ENCODE peak calls at places on chromosome 14, in five cellular contexts. One of them, this sample, is unnamed.

GRCh38 chr14:64611358-64612020 is 61.7 kb downstream of the PPP1R36 start:
- DNase-seq in GM12878: no peak
- DNase-seq in NT2/D1: no peak
- DNase-seq in H1: peak; percentile 4
- DNase-seq in HepG2: no peak
- DNase-seq in this sample: no peak

GRCh38 chr14:34482463-34482862 is 20.4 kb upstream of the SPTSSA start:
- DNase-seq in H1: no peak
- DNase-seq in GM12878: no peak
- DNase-seq in NT2/D1: no peak
- DNase-seq in HepG2: no peak
- DNase-seq in this sample: no peak

GRCh38 chr14:92565718-92566115 is 52.1 kb downstream of the RIN3 start:
- DNase-seq in GM12878: no peak
- DNase-seq in HepG2: no peak
- DNase-seq in NT2/D1: no peak
- DNase-seq in H1: no peak
- DNase-seq in this sample: no peak

GRCh38 chr14:44803239-44803905 is 158.4 kb downstream of the KLHL28 start:
- DNase-seq in H1: no peak
- DNase-seq in NT2/D1: peak; percentile 30
- DNase-seq in GM12878: peak; percentile 8
- DNase-seq in HepG2: peak; percentile 35
- DNase-seq in this sample: peak; percentile 48

GRCh38 chr14:65471038-65471878 is 58.7 kb downstream of the FUT8 start:
- DNase-seq in GM12878: peak; percentile 53
- DNase-seq in H1: no peak
- DNase-seq in NT2/D1: no peak
- DNase-seq in HepG2: no peak
- DNase-seq in this sample: no peak

GRCh38 chr14:42944284-42944683 is 1337.6 kb downstream of the LRFN5 start:
- DNase-seq in NT2/D1: no peak
- DNase-seq in HepG2: no peak
- DNase-seq in GM12878: no peak
- DNase-seq in H1: no peak
- DNase-seq in this sample: no peak

GRCh38 chr14:101511199-101511598 is 50.1 kb upstream of the DIO3 start:
- DNase-seq in NT2/D1: no peak
- DNase-seq in HepG2: no peak
- DNase-seq in H1: no peak
- DNase-seq in GM12878: no peak
- DNase-seq in this sample: no peak

GRCh38 chr14:36655571-36655962 is 6.1 kb upstream of the PAX9 start:
- DNase-seq in H1: no peak
- DNase-seq in HepG2: no peak
- DNase-seq in GM12878: no peak
- DNase-seq in NT2/D1: no peak
- DNase-seq in this sample: no peak

GRCh38 chr14:29536886-29537511 is 390.6 kb downstream of the PRKD1 start:
- DNase-seq in H1: no peak
- DNase-seq in GM12878: no peak
- DNase-seq in HepG2: peak; percentile 25
- DNase-seq in NT2/D1: no peak
- DNase-seq in this sample: no peak

GRCh38 chr14:74852922-74853530 is 22.9 kb downstream of the PROX2 start:
- DNase-seq in H1: no peak
- DNase-seq in HepG2: no peak
- DNase-seq in NT2/D1: no peak
- DNase-seq in GM12878: no peak
- DNase-seq in this sample: no peak

GRCh38 chr14:65791551-65791981 is 379.0 kb downstream of the FUT8 start:
- DNase-seq in GM12878: peak; percentile 5
- DNase-seq in HepG2: no peak
- DNase-seq in H1: no peak
- DNase-seq in NT2/D1: no peak
- DNase-seq in this sample: no peak

GRCh38 chr14:86796221-86797074 is 1196.5 kb downstream of the GALC start:
- DNase-seq in HepG2: peak; percentile 69
- DNase-seq in GM12878: no peak
- DNase-seq in H1: no peak
- DNase-seq in NT2/D1: no peak
- DNase-seq in this sample: no peak

GRCh38 chr14:80100681-80101080 is 110.6 kb downstream of the DIO2 start:
- DNase-seq in NT2/D1: no peak
- DNase-seq in H1: no peak
- DNase-seq in GM12878: no peak
- DNase-seq in HepG2: no peak
- DNase-seq in this sample: no peak

GRCh38 chr14:97757491-97757890 is 960.3 kb downstream of the VRK1 start:
- DNase-seq in H1: no peak
- DNase-seq in GM12878: no peak
- DNase-seq in HepG2: no peak
- DNase-seq in NT2/D1: no peak
- DNase-seq in this sample: no peak

GRCh38 chr14:91371011-91371989 is 46.3 kb downstream of the CCDC88C start:
- DNase-seq in HepG2: no peak
- DNase-seq in GM12878: no peak
- DNase-seq in NT2/D1: no peak
- DNase-seq in H1: no peak
- DNase-seq in this sample: peak; percentile 33

GRCh38 chr14:51394391-51394790 is 154.3 kb downstream of the TMX1 start:
- DNase-seq in NT2/D1: no peak
- DNase-seq in HepG2: no peak
- DNase-seq in GM12878: no peak
- DNase-seq in H1: no peak
- DNase-seq in this sample: no peak

GRCh38 chr14:25150934-25151790 is 101.2 kb upstream of the STXBP6 start:
- DNase-seq in NT2/D1: no peak
- DNase-seq in GM12878: peak; percentile 1
- DNase-seq in HepG2: peak; percentile 72
- DNase-seq in H1: no peak
- DNase-seq in this sample: peak; percentile 40

GRCh38 chr14:59407246-59407615 is 57.9 kb downstream of the GPR135 start:
- DNase-seq in NT2/D1: no peak
- DNase-seq in HepG2: peak; percentile 26
- DNase-seq in GM12878: no peak
- DNase-seq in H1: no peak
- DNase-seq in this sample: no peak

GRCh38 chr14:47012533-47012932 is 361.0 kb upstream of the RPL10L start:
- DNase-seq in NT2/D1: no peak
- DNase-seq in H1: no peak
- DNase-seq in HepG2: no peak
- DNase-seq in GM12878: no peak
- DNase-seq in this sample: no peak

GRCh38 chr14:30223385-30223785 is 295.7 kb upstream of the PRKD1 start:
- DNase-seq in H1: no peak
- DNase-seq in NT2/D1: no peak
- DNase-seq in HepG2: peak; percentile 71
- DNase-seq in GM12878: no peak
- DNase-seq in this sample: no peak

GRCh38 chr14:54574528-54574927 is 7.6 kb downstream of the SAMD4A start:
- DNase-seq in GM12878: no peak
- DNase-seq in NT2/D1: no peak
- DNase-seq in H1: no peak
- DNase-seq in HepG2: no peak
- DNase-seq in this sample: no peak

GRCh38 chr14:90397401-90398314 is 829 bp downstream of the CALM1 start:
- DNase-seq in H1: peak; percentile 65
- DNase-seq in NT2/D1: no peak
- DNase-seq in GM12878: no peak
- DNase-seq in HepG2: peak; percentile 34
- DNase-seq in this sample: peak; percentile 68

GRCh38 chr14:20434701-20435453 is 1.1 kb downstream of the KLHL33 start:
- DNase-seq in H1: peak; percentile 61
- DNase-seq in HepG2: no peak
- DNase-seq in GM12878: no peak
- DNase-seq in NT2/D1: no peak
- DNase-seq in this sample: no peak

GRCh38 chr14:39099748-39100147 is 3.3 kb downstream of the SEC23A start:
- DNase-seq in GM12878: no peak
- DNase-seq in NT2/D1: no peak
- DNase-seq in HepG2: no peak
- DNase-seq in H1: no peak
- DNase-seq in this sample: no peak

GRCh38 chr14:35400707-35401421 is 3.7 kb downstream of the NFKBIA start:
- DNase-seq in H1: no peak
- DNase-seq in GM12878: no peak
- DNase-seq in NT2/D1: no peak
- DNase-seq in HepG2: peak; percentile 73
- DNase-seq in this sample: no peak

GRCh38 chr14:24605435-24606190 is 3.9 kb downstream of the GZMH start:
- DNase-seq in NT2/D1: peak; percentile 13
- DNase-seq in GM12878: no peak
- DNase-seq in HepG2: peak; percentile 54
- DNase-seq in H1: peak; percentile 81
- DNase-seq in this sample: peak; percentile 70

GRCh38 chr14:50288146-50288545 is 23.9 kb downstream of the L2HGDH start:
- DNase-seq in H1: no peak
- DNase-seq in GM12878: no peak
- DNase-seq in HepG2: no peak
- DNase-seq in NT2/D1: no peak
- DNase-seq in this sample: no peak

GRCh38 chr14:90275820-90276219 is 19.5 kb downstream of the PSMC1 start:
- DNase-seq in H1: no peak
- DNase-seq in GM12878: no peak
- DNase-seq in HepG2: no peak
- DNase-seq in NT2/D1: no peak
- DNase-seq in this sample: no peak

GRCh38 chr14:78697341-78697740 is 527.2 kb downstream of the NRXN3 start:
- DNase-seq in NT2/D1: no peak
- DNase-seq in HepG2: peak; percentile 6
- DNase-seq in H1: no peak
- DNase-seq in GM12878: no peak
- DNase-seq in this sample: peak; percentile 7

GRCh38 chr14:78245238-78245637 is 75.1 kb downstream of the NRXN3 start:
- DNase-seq in HepG2: no peak
- DNase-seq in NT2/D1: no peak
- DNase-seq in GM12878: no peak
- DNase-seq in H1: no peak
- DNase-seq in this sample: no peak

GRCh38 chr14:57865066-57865449 is 834 bp downstream of the SLC35F4 start:
- DNase-seq in GM12878: no peak
- DNase-seq in HepG2: no peak
- DNase-seq in H1: no peak
- DNase-seq in NT2/D1: no peak
- DNase-seq in this sample: no peak

GRCh38 chr14:61747342-61747741 is 14.9 kb upstream of the SNAPC1 start:
- DNase-seq in HepG2: no peak
- DNase-seq in H1: no peak
- DNase-seq in GM12878: no peak
- DNase-seq in NT2/D1: no peak
- DNase-seq in this sample: no peak

GRCh38 chr14:51818748-51819386 is 41.5 kb upstream of the GNG2 start:
- DNase-seq in GM12878: no peak
- DNase-seq in HepG2: no peak
- DNase-seq in H1: no peak
- DNase-seq in NT2/D1: no peak
- DNase-seq in this sample: no peak

GRCh38 chr14:80955434-80955939 is at the start of gene TSHR:
- DNase-seq in HepG2: no peak
- DNase-seq in NT2/D1: no peak
- DNase-seq in GM12878: no peak
- DNase-seq in H1: peak; percentile 70
- DNase-seq in this sample: peak; percentile 8

GRCh38 chr14:100679707-100680438 is 46.8 kb upstream of the DLK1 start:
- DNase-seq in GM12878: no peak
- DNase-seq in NT2/D1: no peak
- DNase-seq in HepG2: peak; percentile 83
- DNase-seq in H1: no peak
- DNase-seq in this sample: no peak

DNA sequence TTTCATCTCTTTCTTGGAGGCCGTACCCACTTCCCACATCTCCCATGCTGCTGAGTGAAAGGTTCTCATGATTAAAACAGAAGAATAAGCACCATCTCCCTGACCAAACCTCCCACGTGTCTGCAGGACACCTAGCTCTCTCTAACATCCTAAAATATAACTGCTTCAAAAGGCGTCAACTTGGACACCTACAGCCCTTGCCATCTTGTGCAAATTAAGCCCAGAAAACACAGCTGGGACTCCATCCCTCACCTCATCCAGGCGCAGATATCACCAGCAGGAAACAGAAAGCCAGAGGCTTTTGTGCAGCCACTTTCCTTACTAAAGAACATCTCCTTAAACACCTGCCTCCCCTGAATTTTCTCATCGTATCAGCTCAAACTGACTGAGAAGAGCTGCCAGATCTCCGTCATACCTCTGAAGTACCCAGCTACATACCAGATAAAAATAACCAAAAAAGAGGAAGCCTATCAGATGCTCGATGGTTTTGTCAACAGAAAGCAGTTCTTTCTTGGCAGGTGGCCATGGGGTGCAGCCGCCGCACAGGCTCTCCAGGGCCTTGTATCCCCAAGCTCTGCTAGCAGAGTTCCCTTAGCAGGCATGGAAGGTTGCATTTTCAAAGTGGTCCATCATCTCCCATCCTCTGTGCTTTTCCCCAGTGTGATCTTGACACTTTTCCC is 28.8 kb downstream of the MAP3K9 start:
- DNase-seq in HepG2: no peak
- DNase-seq in GM12878: peak; percentile 66
- DNase-seq in NT2/D1: no peak
- DNase-seq in H1: no peak
- DNase-seq in this sample: no peak
- TF ChIP-seq SUZ12 in HepG2: no peak
- TF ChIP-seq SUZ12 in GM12878: no peak
- TF ChIP-seq SUZ12 in NT2/D1: no peak
- TF ChIP-seq SUZ12 in H1: no peak
- TF ChIP-seq SUZ12 in this sample: no peak

GRCh38 chr14:93891756-93892504 is 35.2 kb upstream of the FAM181A start:
- DNase-seq in NT2/D1: no peak
- DNase-seq in GM12878: no peak
- DNase-seq in HepG2: no peak
- DNase-seq in H1: no peak
- DNase-seq in this sample: no peak
- TF ChIP-seq SUZ12 in NT2/D1: no peak
- TF ChIP-seq SUZ12 in GM12878: no peak
- TF ChIP-seq SUZ12 in HepG2: no peak
- TF ChIP-seq SUZ12 in H1: no peak
- TF ChIP-seq SUZ12 in this sample: no peak

DNA sequence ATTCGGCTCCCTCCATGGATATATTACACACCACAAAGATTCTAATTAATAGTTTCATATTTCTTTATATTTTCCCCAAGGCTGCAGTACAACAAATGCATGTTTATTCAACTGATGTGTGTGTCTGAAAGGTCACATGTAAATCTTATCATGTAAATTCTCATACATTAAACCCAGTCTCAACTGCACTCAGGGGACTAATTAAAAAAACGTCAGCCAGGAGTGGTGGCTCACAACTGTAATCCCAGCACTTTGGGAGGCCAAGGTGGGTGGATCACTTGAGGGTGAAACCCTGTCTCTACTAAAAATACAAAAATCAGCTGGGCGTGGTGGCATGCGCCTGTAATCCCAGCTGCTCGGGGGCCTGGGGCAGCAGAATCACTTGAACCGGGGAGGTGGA is 67.8 kb downstream of the MAP3K9 start:
- DNase-seq in NT2/D1: no peak
- DNase-seq in HepG2: no peak
- DNase-seq in H1: no peak
- DNase-seq in GM12878: no peak
- DNase-seq in this sample: no peak
- TF ChIP-seq SUZ12 in NT2/D1: no peak
- TF ChIP-seq SUZ12 in HepG2: no peak
- TF ChIP-seq SUZ12 in H1: no peak
- TF ChIP-seq SUZ12 in GM12878: no peak
- TF ChIP-seq SUZ12 in this sample: no peak

GRCh38 chr14:38078393-38078792 is 129.3 kb upstream of the SSTR1 start:
- DNase-seq in GM12878: no peak
- DNase-seq in NT2/D1: no peak
- DNase-seq in HepG2: no peak
- DNase-seq in H1: no peak
- DNase-seq in this sample: no peak
- TF ChIP-seq SUZ12 in GM12878: no peak
- TF ChIP-seq SUZ12 in NT2/D1: no peak
- TF ChIP-seq SUZ12 in HepG2: no peak
- TF ChIP-seq SUZ12 in H1: no peak
- TF ChIP-seq SUZ12 in this sample: no peak

This sample was measured in HEK293T.